ENCODE peak calls at places on chromosomes 11 and 22, in nine cellular contexts. One of them, this sample, is unnamed.
A peak's percentile ranks its signal among the peaks of the same experiment; 100 is the strongest.

GRCh38 chr22:22425366-22425765 is 83.2 kb downstream of the ZNF280B start:
- DNase-seq in transverse colon: no peak
- DNase-seq in HCT116: no peak
- DNase-seq in GM23338: no peak
- DNase-seq in spleen: no peak
- DNase-seq in GM12878: no peak
- DNase-seq in HepG2: no peak
- DNase-seq in sigmoid colon: no peak
- DNase-seq in stomach: no peak
- DNase-seq in this sample: no peak

GRCh38 chr11:67663515-67664212 is 10.8 kb downstream of the ALDH3B2 start:
- DNase-seq in GM12878: no peak
- DNase-seq in GM23338: no peak
- DNase-seq in sigmoid colon: no peak
- DNase-seq in spleen: no peak
- DNase-seq in stomach: no peak
- DNase-seq in transverse colon: no peak
- DNase-seq in HCT116: no peak
- DNase-seq in HepG2: no peak
- DNase-seq in this sample: no peak

GRCh38 chr22:40418366-40419201 is 48.2 kb downstream of the SGSM3 start:
- DNase-seq in stomach: no peak
- DNase-seq in GM12878: no peak
- DNase-seq in HepG2: no peak
- DNase-seq in transverse colon: peak; percentile 32
- DNase-seq in sigmoid colon: peak; percentile 86
- DNase-seq in GM23338: no peak
- DNase-seq in spleen: peak; percentile 84
- DNase-seq in HCT116: no peak
- DNase-seq in this sample: no peak

GRCh38 chr22:46672731-46673130 is 52.5 kb downstream of the GRAMD4 start:
- DNase-seq in spleen: no peak
- DNase-seq in GM12878: no peak
- DNase-seq in GM23338: no peak
- DNase-seq in sigmoid colon: no peak
- DNase-seq in stomach: no peak
- DNase-seq in HCT116: no peak
- DNase-seq in transverse colon: peak; percentile 61
- DNase-seq in HepG2: no peak
- DNase-seq in this sample: peak; percentile 5

GRCh38 chr22:46574993-46575914 is 37.8 kb upstream of the CELSR1 start:
- DNase-seq in GM12878: no peak
- DNase-seq in spleen: peak; percentile 80
- DNase-seq in stomach: peak; percentile 74
- DNase-seq in HCT116: peak; percentile 46
- DNase-seq in GM23338: peak; percentile 41
- DNase-seq in transverse colon: peak; percentile 71
- DNase-seq in HepG2: peak; percentile 84
- DNase-seq in sigmoid colon: peak; percentile 65
- DNase-seq in this sample: no peak

GRCh38 chr11:46671958-46672315 is 28.5 kb downstream of the ARHGAP1 start:
- DNase-seq in stomach: no peak
- DNase-seq in sigmoid colon: peak; percentile 40
- DNase-seq in GM12878: no peak
- DNase-seq in spleen: no peak
- DNase-seq in GM23338: no peak
- DNase-seq in HepG2: no peak
- DNase-seq in transverse colon: no peak
- DNase-seq in HCT116: no peak
- DNase-seq in this sample: no peak

GRCh38 chr11:21654091-21654490 is 538.8 kb upstream of the ANO5 start:
- DNase-seq in spleen: no peak
- DNase-seq in sigmoid colon: no peak
- DNase-seq in GM12878: no peak
- DNase-seq in stomach: no peak
- DNase-seq in HCT116: no peak
- DNase-seq in HepG2: no peak
- DNase-seq in GM23338: no peak
- DNase-seq in transverse colon: no peak
- DNase-seq in this sample: no peak

GRCh38 chr22:39739338-39740027 is 154.1 kb downstream of the ENTHD1 start:
- DNase-seq in sigmoid colon: no peak
- DNase-seq in spleen: no peak
- DNase-seq in HCT116: no peak
- DNase-seq in GM23338: no peak
- DNase-seq in HepG2: no peak
- DNase-seq in GM12878: no peak
- DNase-seq in stomach: no peak
- DNase-seq in transverse colon: no peak
- DNase-seq in this sample: no peak

GRCh38 chr22:40720538-40721256 is 41.4 kb downstream of the MCHR1 start:
- DNase-seq in spleen: no peak
- DNase-seq in GM23338: no peak
- DNase-seq in GM12878: no peak
- DNase-seq in HCT116: no peak
- DNase-seq in stomach: no peak
- DNase-seq in sigmoid colon: no peak
- DNase-seq in HepG2: no peak
- DNase-seq in transverse colon: no peak
- DNase-seq in this sample: no peak

GRCh38 chr11:34380696-34381095 is 22.9 kb upstream of the ABTB2 start:
- DNase-seq in stomach: no peak
- DNase-seq in spleen: no peak
- DNase-seq in HepG2: peak; percentile 31
- DNase-seq in HCT116: peak; percentile 39
- DNase-seq in GM23338: no peak
- DNase-seq in sigmoid colon: no peak
- DNase-seq in transverse colon: no peak
- DNase-seq in GM12878: no peak
- DNase-seq in this sample: no peak

GRCh38 chr22:49962751-49963646 is 2.4 kb downstream of the PIM3 start:
- DNase-seq in HepG2: no peak
- DNase-seq in sigmoid colon: peak; percentile 80
- DNase-seq in GM23338: no peak
- DNase-seq in GM12878: no peak
- DNase-seq in stomach: peak; percentile 30
- DNase-seq in HCT116: no peak
- DNase-seq in transverse colon: peak; percentile 25
- DNase-seq in spleen: peak; percentile 87
- DNase-seq in this sample: no peak

GRCh38 chr22:24402460-24403192 is 24.8 kb upstream of the ADORA2A start:
- DNase-seq in spleen: no peak
- DNase-seq in transverse colon: peak; percentile 92
- DNase-seq in stomach: peak; percentile 75
- DNase-seq in GM12878: peak; percentile 33
- DNase-seq in HCT116: peak; percentile 82
- DNase-seq in GM23338: no peak
- DNase-seq in HepG2: peak; percentile 24
- DNase-seq in sigmoid colon: peak; percentile 89
- DNase-seq in this sample: no peak

GRCh38 chr11:123216249-123216648 is 21.2 kb upstream of the CLMP start:
- DNase-seq in GM23338: peak; percentile 89
- DNase-seq in stomach: no peak
- DNase-seq in sigmoid colon: no peak
- DNase-seq in transverse colon: peak; percentile 43
- DNase-seq in HCT116: no peak
- DNase-seq in GM12878: no peak
- DNase-seq in spleen: no peak
- DNase-seq in HepG2: no peak
- DNase-seq in this sample: no peak

GRCh38 chr11:8292351-8292750 is 28.7 kb upstream of the LMO1 start:
- DNase-seq in transverse colon: no peak
- DNase-seq in HCT116: no peak
- DNase-seq in HepG2: no peak
- DNase-seq in GM12878: no peak
- DNase-seq in spleen: peak; percentile 54
- DNase-seq in sigmoid colon: peak; percentile 11
- DNase-seq in GM23338: no peak
- DNase-seq in stomach: no peak
- DNase-seq in this sample: no peak

GRCh38 chr22:40676644-40677043 is 2.6 kb upstream of the MCHR1 start:
- DNase-seq in GM12878: no peak
- DNase-seq in HepG2: no peak
- DNase-seq in transverse colon: no peak
- DNase-seq in stomach: no peak
- DNase-seq in spleen: no peak
- DNase-seq in GM23338: no peak
- DNase-seq in HCT116: no peak
- DNase-seq in sigmoid colon: no peak
- DNase-seq in this sample: no peak

GRCh38 chr11:64131657-64132387 is 34.1 kb downstream of the MACROD1 start:
- DNase-seq in transverse colon: no peak
- DNase-seq in stomach: no peak
- DNase-seq in HepG2: peak; percentile 24
- DNase-seq in HCT116: no peak
- DNase-seq in sigmoid colon: no peak
- DNase-seq in GM23338: no peak
- DNase-seq in spleen: no peak
- DNase-seq in GM12878: no peak
- DNase-seq in this sample: no peak

GRCh38 chr22:49628351-49629023 is 199.2 kb downstream of the BRD1 start:
- DNase-seq in HCT116: no peak
- DNase-seq in GM23338: no peak
- DNase-seq in sigmoid colon: peak; percentile 56
- DNase-seq in HepG2: no peak
- DNase-seq in spleen: peak; percentile 69
- DNase-seq in stomach: no peak
- DNase-seq in transverse colon: no peak
- DNase-seq in GM12878: no peak
- DNase-seq in this sample: no peak

GRCh38 chr11:110000045-110000502 is 93.1 kb upstream of the ZC3H12C start:
- DNase-seq in GM23338: no peak
- DNase-seq in spleen: no peak
- DNase-seq in sigmoid colon: no peak
- DNase-seq in HCT116: peak; percentile 23
- DNase-seq in HepG2: no peak
- DNase-seq in GM12878: peak; percentile 92
- DNase-seq in transverse colon: no peak
- DNase-seq in stomach: no peak
- DNase-seq in this sample: no peak
- TF ChIP-seq POLR2AphosphoS5 in GM23338: no peak
- TF ChIP-seq POLR2AphosphoS5 in spleen: no peak
- TF ChIP-seq POLR2AphosphoS5 in sigmoid colon: no peak
- TF ChIP-seq POLR2AphosphoS5 in HCT116: no peak
- TF ChIP-seq POLR2AphosphoS5 in HepG2: no peak
- TF ChIP-seq POLR2AphosphoS5 in GM12878: no peak
- TF ChIP-seq POLR2AphosphoS5 in transverse colon: no peak
- TF ChIP-seq POLR2AphosphoS5 in stomach: peak; percentile 65
- TF ChIP-seq POLR2AphosphoS5 in this sample: no peak

GRCh38 chr11:93984205-93984586 is 37.0 kb upstream of the HEPHL1 start:
- DNase-seq in transverse colon: no peak
- DNase-seq in spleen: no peak
- DNase-seq in HCT116: no peak
- DNase-seq in stomach: no peak
- DNase-seq in HepG2: no peak
- DNase-seq in sigmoid colon: no peak
- DNase-seq in GM12878: no peak
- DNase-seq in GM23338: no peak
- DNase-seq in this sample: no peak
- H3K27ac ChIP-seq in transverse colon: no peak overlapping the region
- H3K27ac ChIP-seq in spleen: no peak overlapping the region
- H3K27ac ChIP-seq in HCT116: no peak overlapping the region
- H3K27ac ChIP-seq in stomach: no peak overlapping the region
- H3K27ac ChIP-seq in HepG2: no peak overlapping the region
- H3K27ac ChIP-seq in sigmoid colon: no peak overlapping the region
- H3K27ac ChIP-seq in GM12878: no peak overlapping the region
- H3K27ac ChIP-seq in GM23338: no peak overlapping the region
- H3K27ac ChIP-seq in this sample: no peak overlapping the region

GRCh38 chr22:27097481-27097880 is 440.1 kb downstream of the MIAT start:
- DNase-seq in HCT116: no peak
- DNase-seq in GM23338: no peak
- DNase-seq in sigmoid colon: no peak
- DNase-seq in spleen: no peak
- DNase-seq in HepG2: no peak
- DNase-seq in transverse colon: no peak
- DNase-seq in GM12878: no peak
- DNase-seq in stomach: no peak
- DNase-seq in this sample: no peak

GRCh38 chr22:27090595-27090994 is 433.2 kb downstream of the MIAT start:
- DNase-seq in stomach: no peak
- DNase-seq in GM23338: no peak
- DNase-seq in GM12878: no peak
- DNase-seq in sigmoid colon: no peak
- DNase-seq in transverse colon: no peak
- DNase-seq in spleen: no peak
- DNase-seq in HCT116: no peak
- DNase-seq in HepG2: no peak
- DNase-seq in this sample: no peak

GRCh38 chr22:27093422-27093821 is 436.0 kb downstream of the MIAT start:
- DNase-seq in HCT116: no peak
- DNase-seq in spleen: no peak
- DNase-seq in GM12878: no peak
- DNase-seq in sigmoid colon: no peak
- DNase-seq in stomach: no peak
- DNase-seq in GM23338: no peak
- DNase-seq in transverse colon: no peak
- DNase-seq in HepG2: no peak
- DNase-seq in this sample: no peak

GRCh38 chr22:27097933-27098332 is 440.5 kb downstream of the MIAT start:
- DNase-seq in spleen: no peak
- DNase-seq in HCT116: no peak
- DNase-seq in GM12878: no peak
- DNase-seq in stomach: no peak
- DNase-seq in GM23338: peak; percentile 20
- DNase-seq in HepG2: no peak
- DNase-seq in sigmoid colon: no peak
- DNase-seq in transverse colon: no peak
- DNase-seq in this sample: no peak

GRCh38 chr22:27094633-27095308 is 437.4 kb downstream of the MIAT start:
- DNase-seq in HepG2: no peak
- DNase-seq in GM23338: no peak
- DNase-seq in HCT116: no peak
- DNase-seq in stomach: no peak
- DNase-seq in sigmoid colon: peak; percentile 72
- DNase-seq in spleen: no peak
- DNase-seq in GM12878: no peak
- DNase-seq in transverse colon: no peak
- DNase-seq in this sample: no peak
- TF ChIP-seq POLR2AphosphoS5 in HepG2: no peak
- TF ChIP-seq POLR2AphosphoS5 in GM23338: no peak
- TF ChIP-seq POLR2AphosphoS5 in HCT116: no peak
- TF ChIP-seq POLR2AphosphoS5 in stomach: no peak
- TF ChIP-seq POLR2AphosphoS5 in sigmoid colon: no peak
- TF ChIP-seq POLR2AphosphoS5 in spleen: no peak
- TF ChIP-seq POLR2AphosphoS5 in GM12878: no peak
- TF ChIP-seq POLR2AphosphoS5 in transverse colon: no peak
- TF ChIP-seq POLR2AphosphoS5 in this sample: no peak

DNA sequence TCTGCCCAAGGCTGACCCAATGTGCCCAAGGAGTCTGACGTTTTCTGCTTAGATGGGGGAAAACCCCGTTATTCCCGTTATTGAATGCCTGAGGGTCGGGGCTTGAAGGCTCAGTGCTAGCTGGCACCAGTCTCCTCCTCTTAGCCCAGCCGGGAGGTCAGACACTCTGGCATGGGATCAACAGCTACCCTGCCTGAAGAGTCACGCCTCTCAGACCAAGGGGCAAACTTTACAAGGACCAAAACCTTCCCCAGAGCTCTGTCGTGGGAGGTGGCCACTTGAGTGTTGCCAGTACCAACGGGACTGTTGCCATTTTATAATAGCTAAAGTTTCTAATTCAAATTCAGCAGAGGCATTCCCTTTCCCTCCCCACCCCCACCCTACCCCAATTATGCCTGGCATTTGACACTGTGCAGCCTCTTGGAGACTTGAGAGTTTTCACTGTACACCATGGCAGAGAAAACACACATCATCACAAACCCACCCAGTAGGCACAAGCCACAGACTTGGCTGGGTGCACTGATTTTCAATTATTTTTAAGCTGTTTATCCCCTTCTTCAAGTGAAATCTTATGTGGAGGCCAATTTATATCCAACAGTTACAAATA is 137.4 kb upstream of the SYT13 start:
- DNase-seq in HepG2: no peak
- DNase-seq in spleen: no peak
- DNase-seq in GM23338: no peak
- DNase-seq in transverse colon: no peak
- DNase-seq in stomach: no peak
- DNase-seq in sigmoid colon: no peak
- DNase-seq in GM12878: no peak
- DNase-seq in HCT116: no peak
- DNase-seq in this sample: no peak
- H3K27ac ChIP-seq in HepG2: no peak overlapping the region
- H3K27ac ChIP-seq in spleen: no peak overlapping the region
- H3K27ac ChIP-seq in GM23338: no peak overlapping the region
- H3K27ac ChIP-seq in transverse colon: no peak overlapping the region
- H3K27ac ChIP-seq in stomach: no peak overlapping the region
- H3K27ac ChIP-seq in sigmoid colon: no peak overlapping the region
- H3K27ac ChIP-seq in GM12878: no peak overlapping the region
- H3K27ac ChIP-seq in HCT116: no peak overlapping the region
- H3K27ac ChIP-seq in this sample: no peak overlapping the region

This sample was measured in SK-N-MC.